ENCODE peak calls at places on chromosomes 6 and 20, in five cellular contexts. G, A, Y, O and E are unnamed samples.

GRCh38 chr6:1479095-1479494 is 89.7 kb downstream of the FOXF2 start:
- DNase-seq in O (no peak), G (no peak), A (no peak), Y (no peak), E (no peak)

GRCh38 chr20:12287575-12287974 is 369.9 kb downstream of the BTBD3 start:
- DNase-seq in A (no peak), O (no peak), Y (no peak), G (no peak), E (no peak)

GRCh38 chr6:7707787-7708186 is 18.1 kb upstream of the BMP6 start:
- DNase-seq in G (no peak), Y (no peak), O (no peak), A (no peak), E (no peak)

GRCh38 chr6:157682856-157683481 is 140.1 kb upstream of the SNX9 start:
- DNase-seq in O (peak), G (peak), A (no peak), Y (no peak), E (no peak)

GRCh38 chr6:82484001-82484400 is 120.4 kb downstream of the TPBG start:
- DNase-seq in Y (no peak), A (no peak), G (no peak), O (no peak), E (no peak)

GRCh38 chr20:62907377-62908317 is 18.7 kb downstream of the DIDO1 start:
- DNase-seq in O (peak), A (peak), G (no peak), Y (peak), E (no peak)

GRCh38 chr6:146526192-146526591 is 17.4 kb upstream of the RAB32 start:
- DNase-seq in O (no peak), Y (no peak), G (no peak), A (no peak), E (no peak)

GRCh38 chr6:143335865-143336264 is 114.6 kb downstream of the ADAT2 start:
- DNase-seq in G (no peak), O (no peak), A (no peak), Y (no peak), E (no peak)

GRCh38 chr6:13754644-13755043 is 43.0 kb upstream of the RANBP9 start:
- DNase-seq in Y (no peak), O (no peak), A (no peak), G (no peak), E (no peak)

GRCh38 chr6:163876391-163876790 is 461.9 kb downstream of the QKI start:
- DNase-seq in G (no peak), A (no peak), Y (no peak), O (no peak), E (no peak)

GRCh38 chr20:18052856-18053255 is 4.9 kb downstream of the OVOL2 start:
- DNase-seq in Y (no peak), A (no peak), O (no peak), G (no peak), E (no peak)

GRCh38 chr20:3226864-3227263 is 12.1 kb downstream of the SLC4A11 start:
- DNase-seq in A (no peak), Y (no peak), O (no peak), G (no peak), E (no peak)

GRCh38 chr6:15907914-15908518 is 220.9 kb upstream of the MYLIP start:
- DNase-seq in Y (peak), G (no peak), A (no peak), O (no peak), E (no peak)

DNA sequence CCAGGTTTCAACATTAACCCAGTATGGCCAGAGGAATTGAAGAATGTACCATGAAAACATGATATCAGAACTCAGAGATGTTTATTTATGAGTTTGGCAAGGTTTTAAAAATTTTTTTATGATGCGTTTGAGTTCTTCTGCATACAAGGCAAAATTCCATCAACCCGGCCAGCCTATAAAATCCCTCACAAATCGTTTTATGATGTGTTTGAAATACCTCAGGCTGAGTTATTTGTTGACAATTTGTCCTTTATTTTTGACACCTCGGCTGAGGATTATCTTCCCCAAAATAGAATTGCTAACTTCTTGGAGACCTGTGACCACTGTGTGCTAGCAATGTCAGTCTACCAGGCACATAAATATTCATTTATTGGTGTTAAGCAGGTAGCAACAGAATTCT is 91.9 kb upstream of the SLC24A3 start:
- DNase-seq in Y (no peak), A (no peak), O (no peak), G (no peak), E (no peak)
- TF ChIP-seq ESRRA in Y (no peak), A (no peak), O (no peak), G (no peak), E (no peak)

GRCh38 chr6:52407467-52407866 is 12.7 kb upstream of the EFHC1 start:
- DNase-seq in Y (peak), G (peak), O (peak), A (no peak), E (no peak)
- TF ChIP-seq ESRRA in Y (no peak), G (no peak), O (no peak), A (no peak), E (no peak)

DNA sequence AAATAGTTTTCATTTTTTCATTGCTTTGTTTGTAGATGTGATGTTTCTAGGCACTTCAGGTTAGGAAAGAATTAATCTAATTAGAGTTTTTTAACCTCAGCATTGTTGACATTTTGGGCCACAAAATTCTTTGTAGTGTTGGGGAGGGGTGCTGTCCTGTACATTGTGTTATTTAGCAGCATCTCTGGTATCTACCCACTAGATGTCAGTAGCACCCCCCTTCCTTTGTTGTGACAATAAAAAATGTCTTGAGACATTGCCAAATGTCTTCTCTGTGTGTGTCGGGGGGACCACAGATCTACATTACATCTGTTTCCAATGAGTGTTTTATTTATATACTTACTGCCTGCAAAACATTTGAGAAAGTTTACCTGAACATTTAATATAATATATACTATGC is 45.6 kb downstream of the EYA4 start:
- DNase-seq in G (no peak), A (no peak), Y (no peak), O (no peak), E (no peak)
- TF ChIP-seq ESRRA in G (no peak), A (no peak), Y (no peak), O (no peak), E (no peak)

GRCh38 chr6:81451787-81452186 is 300.7 kb downstream of the TENT5A start:
- DNase-seq in O (peak), Y (no peak), G (peak), A (no peak), E (no peak)
- TF ChIP-seq ESRRA in O (no peak), Y (no peak), G (no peak), A (no peak), E (no peak)